ENCODE peak calls at places on chromosome 6, in ten cellular contexts. One of them, this sample, is unnamed.
A peak's percentile ranks its signal among the peaks of the same experiment; 100 is the strongest.

GRCh38 chr6:51813904-51814303 is 273.5 kb downstream of the PKHD1 start:
- DNase-seq in OCI-LY7: no peak
- DNase-seq in SW480: no peak
- DNase-seq in islet precursor cell: no peak
- DNase-seq in central memory CD4-positive, alpha-beta T cell: no peak
- DNase-seq in HFF-Myc: no peak
- DNase-seq in sciatic nerve: no peak
- DNase-seq in HEK293T: no peak
- DNase-seq in left cardiac atrium: no peak
- DNase-seq in mesothelial cell of epicardium: no peak
- DNase-seq in this sample: no peak

GRCh38 chr6:6811151-6812002 is 222.9 kb downstream of the LY86 start:
- DNase-seq in OCI-LY7: no peak
- DNase-seq in SW480: peak; percentile 99
- DNase-seq in islet precursor cell: peak; percentile 94
- DNase-seq in central memory CD4-positive, alpha-beta T cell: peak; percentile 53
- DNase-seq in HFF-Myc: no peak
- DNase-seq in sciatic nerve: no peak
- DNase-seq in HEK293T: no peak
- DNase-seq in left cardiac atrium: no peak
- DNase-seq in mesothelial cell of epicardium: no peak
- DNase-seq in this sample: peak; percentile 83

GRCh38 chr6:130215526-130215925 is 7.2 kb downstream of the SAMD3 start:
- DNase-seq in OCI-LY7: no peak
- DNase-seq in SW480: no peak
- DNase-seq in islet precursor cell: no peak
- DNase-seq in central memory CD4-positive, alpha-beta T cell: peak; percentile 72
- DNase-seq in HFF-Myc: no peak
- DNase-seq in sciatic nerve: no peak
- DNase-seq in HEK293T: no peak
- DNase-seq in left cardiac atrium: no peak
- DNase-seq in mesothelial cell of epicardium: no peak
- DNase-seq in this sample: peak; percentile 81

GRCh38 chr6:51250317-51250716 is 431.6 kb downstream of the TFAP2B start:
- DNase-seq in OCI-LY7: no peak
- DNase-seq in SW480: no peak
- DNase-seq in islet precursor cell: no peak
- DNase-seq in central memory CD4-positive, alpha-beta T cell: no peak
- DNase-seq in HFF-Myc: no peak
- DNase-seq in sciatic nerve: no peak
- DNase-seq in HEK293T: no peak
- DNase-seq in left cardiac atrium: no peak
- DNase-seq in mesothelial cell of epicardium: no peak
- DNase-seq in this sample: no peak

GRCh38 chr6:7535498-7535897 is 6.0 kb upstream of the DSP start:
- DNase-seq in OCI-LY7: no peak
- DNase-seq in SW480: no peak
- DNase-seq in islet precursor cell: no peak
- DNase-seq in central memory CD4-positive, alpha-beta T cell: no peak
- DNase-seq in HFF-Myc: no peak
- DNase-seq in sciatic nerve: no peak
- DNase-seq in HEK293T: no peak
- DNase-seq in left cardiac atrium: no peak
- DNase-seq in mesothelial cell of epicardium: no peak
- DNase-seq in this sample: no peak

GRCh38 chr6:98779618-98780017 is 54.8 kb upstream of the POU3F2 start:
- DNase-seq in OCI-LY7: no peak
- DNase-seq in SW480: no peak
- DNase-seq in islet precursor cell: no peak
- DNase-seq in central memory CD4-positive, alpha-beta T cell: no peak
- DNase-seq in HFF-Myc: no peak
- DNase-seq in sciatic nerve: no peak
- DNase-seq in HEK293T: no peak
- DNase-seq in left cardiac atrium: no peak
- DNase-seq in mesothelial cell of epicardium: no peak
- DNase-seq in this sample: no peak

GRCh38 chr6:90413867-90414266 is 117.2 kb upstream of the BACH2 start:
- DNase-seq in OCI-LY7: peak; percentile 87
- DNase-seq in SW480: peak; percentile 94
- DNase-seq in islet precursor cell: peak; percentile 97
- DNase-seq in central memory CD4-positive, alpha-beta T cell: peak; percentile 85
- DNase-seq in HFF-Myc: no peak
- DNase-seq in sciatic nerve: no peak
- DNase-seq in HEK293T: no peak
- DNase-seq in left cardiac atrium: peak; percentile 39
- DNase-seq in mesothelial cell of epicardium: no peak
- DNase-seq in this sample: peak; percentile 86

GRCh38 chr6:144263786-144264185 is 21.3 kb upstream of the UTRN start:
- DNase-seq in OCI-LY7: no peak
- DNase-seq in SW480: no peak
- DNase-seq in islet precursor cell: no peak
- DNase-seq in central memory CD4-positive, alpha-beta T cell: no peak
- DNase-seq in HFF-Myc: no peak
- DNase-seq in sciatic nerve: no peak
- DNase-seq in HEK293T: no peak
- DNase-seq in left cardiac atrium: no peak
- DNase-seq in mesothelial cell of epicardium: no peak
- DNase-seq in this sample: no peak

GRCh38 chr6:35048631-35049083 is 92.5 kb downstream of the TCP11 start:
- DNase-seq in OCI-LY7: peak; percentile 10
- DNase-seq in SW480: no peak
- DNase-seq in islet precursor cell: peak; percentile 81
- DNase-seq in central memory CD4-positive, alpha-beta T cell: peak; percentile 16
- DNase-seq in HFF-Myc: no peak
- DNase-seq in sciatic nerve: peak; percentile 76
- DNase-seq in HEK293T: no peak
- DNase-seq in left cardiac atrium: no peak
- DNase-seq in mesothelial cell of epicardium: no peak
- DNase-seq in this sample: peak; percentile 80

GRCh38 chr6:82570083-82570482 is 206.5 kb downstream of the TPBG start:
- DNase-seq in OCI-LY7: no peak
- DNase-seq in SW480: no peak
- DNase-seq in islet precursor cell: no peak
- DNase-seq in central memory CD4-positive, alpha-beta T cell: no peak
- DNase-seq in HFF-Myc: no peak
- DNase-seq in sciatic nerve: no peak
- DNase-seq in HEK293T: no peak
- DNase-seq in left cardiac atrium: no peak
- DNase-seq in mesothelial cell of epicardium: no peak
- DNase-seq in this sample: no peak

GRCh38 chr6:17167327-17167979 is 65.6 kb downstream of the STMND1 start:
- DNase-seq in OCI-LY7: no peak
- DNase-seq in SW480: peak; percentile 48
- DNase-seq in islet precursor cell: peak; percentile 89
- DNase-seq in central memory CD4-positive, alpha-beta T cell: no peak
- DNase-seq in HFF-Myc: peak; percentile 35
- DNase-seq in sciatic nerve: no peak
- DNase-seq in HEK293T: peak; percentile 74
- DNase-seq in left cardiac atrium: peak; percentile 45
- DNase-seq in mesothelial cell of epicardium: no peak
- DNase-seq in this sample: peak; percentile 93

GRCh38 chr6:136607204-136607931 is 57.1 kb upstream of the MAP7 start:
- DNase-seq in OCI-LY7: no peak
- DNase-seq in SW480: no peak
- DNase-seq in islet precursor cell: no peak
- DNase-seq in central memory CD4-positive, alpha-beta T cell: no peak
- DNase-seq in HFF-Myc: no peak
- DNase-seq in sciatic nerve: no peak
- DNase-seq in HEK293T: no peak
- DNase-seq in left cardiac atrium: no peak
- DNase-seq in mesothelial cell of epicardium: no peak
- DNase-seq in this sample: no peak

GRCh38 chr6:28863607-28864320 is 60.0 kb downstream of the TRIM27 start:
- DNase-seq in OCI-LY7: peak; percentile 79
- DNase-seq in SW480: peak; percentile 83
- DNase-seq in islet precursor cell: peak; percentile 87
- DNase-seq in central memory CD4-positive, alpha-beta T cell: peak; percentile 85
- DNase-seq in HFF-Myc: peak; percentile 65
- DNase-seq in sciatic nerve: peak; percentile 77
- DNase-seq in HEK293T: peak; percentile 49
- DNase-seq in left cardiac atrium: peak; percentile 59
- DNase-seq in mesothelial cell of epicardium: peak; percentile 53
- DNase-seq in this sample: peak; percentile 90

GRCh38 chr6:134746125-134746524 is 203.8 kb downstream of the ALDH8A1 start:
- DNase-seq in OCI-LY7: no peak
- DNase-seq in SW480: no peak
- DNase-seq in islet precursor cell: no peak
- DNase-seq in central memory CD4-positive, alpha-beta T cell: no peak
- DNase-seq in HFF-Myc: no peak
- DNase-seq in sciatic nerve: no peak
- DNase-seq in HEK293T: peak; percentile 21
- DNase-seq in left cardiac atrium: no peak
- DNase-seq in mesothelial cell of epicardium: no peak
- DNase-seq in this sample: no peak

GRCh38 chr6:5677219-5678000 is 329.3 kb downstream of the NRN1 start:
- DNase-seq in OCI-LY7: no peak
- DNase-seq in SW480: no peak
- DNase-seq in islet precursor cell: no peak
- DNase-seq in central memory CD4-positive, alpha-beta T cell: no peak
- DNase-seq in HFF-Myc: no peak
- DNase-seq in sciatic nerve: no peak
- DNase-seq in HEK293T: no peak
- DNase-seq in left cardiac atrium: no peak
- DNase-seq in mesothelial cell of epicardium: no peak
- DNase-seq in this sample: no peak

GRCh38 chr6:30091577-30092381 is 16.2 kb upstream of the RNF39 start:
- DNase-seq in OCI-LY7: no peak
- DNase-seq in SW480: peak; percentile 75
- DNase-seq in islet precursor cell: peak; percentile 73
- DNase-seq in central memory CD4-positive, alpha-beta T cell: no peak
- DNase-seq in HFF-Myc: peak; percentile 24
- DNase-seq in sciatic nerve: no peak
- DNase-seq in HEK293T: no peak
- DNase-seq in left cardiac atrium: no peak
- DNase-seq in mesothelial cell of epicardium: no peak
- DNase-seq in this sample: peak; percentile 71